ENCODE peak calls at places on chromosomes 4 and X, in five cellular contexts. D is upper lobe of left lung, V is sigmoid colon, I is SK-N-SH, C is transverse colon. Z is an unnamed sample.

GRCh38 chr4:82388405-82388804 is 14.6 kb upstream of the HNRNPD start:
- DNase-seq in D (no peak), V (no peak), I (no peak), C (no peak), Z (no peak)

GRCh38 chr4:151276787-151277557 is at the start of gene PRSS48:
- DNase-seq in D (no peak), V (peak; percentile 67), I (peak; percentile 68), C (peak; percentile 77), Z (peak; percentile 59)

GRCh38 chr4:16809064-16809463 is 89.4 kb downstream of the LDB2 start:
- DNase-seq in D (no peak), V (no peak), I (no peak), C (no peak), Z (no peak)

GRCh38 chr4:42627887-42628646 is 28.8 kb downstream of the ATP8A1 start:
- DNase-seq in D (no peak), V (peak; percentile 67), I (no peak), C (peak; percentile 53), Z (peak; percentile 81)

GRCh38 chrX:154490021-154490413 is 412 bp downstream of the SLC10A3 start:
- DNase-seq in D (no peak), V (peak; percentile 82), I (peak; percentile 43), C (peak; percentile 30), Z (no peak)

GRCh38 chrX:38987135-38987780 is 186.0 kb downstream of the MID1IP1 start:
- DNase-seq in D (peak; percentile 18), V (no peak), I (peak; percentile 17), C (peak; percentile 12), Z (no peak)

GRCh38 chr4:171880136-171880535 is 66.9 kb downstream of the GALNTL6 start:
- DNase-seq in D (no peak), V (no peak), I (no peak), C (no peak), Z (no peak)

GRCh38 chrX:40262641-40263560 is 165.1 kb upstream of the BCOR start:
- DNase-seq in D (no peak), V (no peak), I (no peak), C (no peak), Z (no peak)

GRCh38 chrX:128623361-128623760 is 571.2 kb upstream of the ACTRT1 start:
- DNase-seq in D (peak; percentile 20), V (no peak), I (no peak), C (no peak), Z (no peak)

GRCh38 chr4:3464349-3464905 is 1.3 kb downstream of the DOK7 start:
- DNase-seq in D (peak; percentile 76), V (no peak), I (no peak), C (no peak), Z (no peak)

GRCh38 chr4:103008875-103009729 is 10.4 kb downstream of the SLC9B1 start:
- DNase-seq in D (peak; percentile 14), V (no peak), I (peak; percentile 54), C (no peak), Z (no peak)

GRCh38 chr4:19134685-19135084 is 1113.1 kb upstream of the LCORL start:
- DNase-seq in D (no peak), V (no peak), I (no peak), C (no peak), Z (no peak)

GRCh38 chr4:169209388-169209883 is 61.3 kb downstream of the SH3RF1 start:
- DNase-seq in D (no peak), V (no peak), I (no peak), C (no peak), Z (no peak)

GRCh38 chr4:162461952-162462351 is 298.2 kb upstream of the FSTL5 start:
- DNase-seq in D (no peak), V (no peak), I (peak; percentile 3), C (no peak), Z (no peak)

GRCh38 chrX:56802921-56803848 is 74.1 kb downstream of the NBDY start:
- DNase-seq in D (no peak), V (peak; percentile 88), I (peak; percentile 47), C (peak; percentile 83), Z (peak; percentile 75)

GRCh38 chr4:958314-958665 is 15.1 kb downstream of the DGKQ start:
- DNase-seq in D (no peak), V (peak; percentile 56), I (peak; percentile 37), C (no peak), Z (no peak)

GRCh38 chr4:185346975-185347601 is 48.6 kb downstream of the LRP2BP start:
- DNase-seq in D (no peak), V (no peak), I (no peak), C (no peak), Z (no peak)

GRCh38 chrX:134688181-134688580 is 29.9 kb upstream of the PLAC1 start:
- DNase-seq in D (no peak), V (no peak), I (no peak), C (no peak), Z (no peak)

GRCh38 chr4:6008766-6009385 is 9.4 kb downstream of the C4orf50 start:
- DNase-seq in D (no peak), V (peak; percentile 20), I (no peak), C (no peak), Z (no peak)

GRCh38 chr4:5472166-5472565 is 236.2 kb downstream of the EVC2 start:
- DNase-seq in D (no peak), V (no peak), I (no peak), C (no peak), Z (no peak)

GRCh38 chrX:42524374-42524773 is 253.6 kb downstream of the PPP1R2C start:
- DNase-seq in D (no peak), V (no peak), I (no peak), C (no peak), Z (no peak)

GRCh38 chr4:4384837-4385236 is 2.1 kb upstream of the NSG1 start:
- DNase-seq in D (no peak), V (no peak), I (peak; percentile 66), C (no peak), Z (no peak)

GRCh38 chr4:145511913-145512522 is 30.4 kb downstream of the SMAD1 start:
- DNase-seq in D (no peak), V (no peak), I (no peak), C (no peak), Z (no peak)

GRCh38 chrX:97398030-97398551 is 514.4 kb downstream of the RPA4 start:
- DNase-seq in D (no peak), V (no peak), I (no peak), C (no peak), Z (no peak)

GRCh38 chrX:148070504-148070877 is 89.4 kb downstream of the FMR1NB start:
- DNase-seq in D (no peak), V (no peak), I (no peak), C (no peak), Z (no peak)
- H3K27ac ChIP-seq in D (no peak overlapping the region), V (no peak overlapping the region), I (no peak overlapping the region), C (no peak overlapping the region), Z (no peak overlapping the region)

GRCh38 chrX:44447214-44447613 is 95.4 kb downstream of the FUNDC1 start:
- DNase-seq in D (no peak), V (no peak), I (no peak), C (no peak), Z (no peak)
- TF ChIP-seq POLR2AphosphoS5 in D (no peak), V (no peak), I (no peak), C (no peak), Z (no peak)

DNA sequence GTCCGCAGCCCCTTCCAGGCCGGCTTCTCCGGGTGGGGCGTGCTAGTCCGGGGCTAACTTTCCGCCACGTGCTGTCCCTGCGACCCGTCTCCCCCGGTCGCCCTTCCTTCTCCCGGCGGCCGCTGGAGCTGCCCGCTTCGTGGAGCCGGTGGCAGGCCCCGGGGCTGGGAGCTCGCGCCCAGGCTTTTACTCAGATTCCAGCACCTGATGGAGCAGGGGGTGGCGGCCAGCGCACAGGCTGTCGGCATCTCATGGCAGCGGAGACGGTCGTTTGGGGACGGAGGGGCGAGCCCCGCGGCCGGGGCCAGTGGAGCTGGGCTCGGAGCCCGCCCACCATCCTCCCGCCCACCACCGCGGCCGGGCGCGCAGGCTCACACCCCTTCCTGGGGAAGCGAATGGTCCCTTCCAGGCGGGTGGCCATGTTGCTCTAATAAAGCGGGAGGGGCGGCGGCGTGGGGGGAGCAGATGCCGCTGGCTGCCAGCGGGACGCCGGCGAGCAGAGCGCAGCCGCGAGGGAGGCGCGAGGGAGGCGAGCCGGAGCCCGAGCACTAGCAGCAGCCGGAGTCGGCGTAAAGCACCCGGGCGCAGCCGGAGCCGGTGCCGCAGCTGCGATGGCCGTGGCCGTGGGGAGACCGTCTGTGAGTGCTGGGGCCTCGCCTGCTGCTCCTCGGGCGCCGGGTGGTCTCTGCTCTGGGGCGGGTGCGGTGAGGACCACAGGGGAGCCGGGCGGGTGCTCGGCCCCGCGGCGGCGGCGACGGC is at the start of gene SEPTIN11:
- DNase-seq in D (peak; percentile 97), V (peak; percentile 97), I (peak; percentile 97), C (peak; percentile 94), Z (peak; percentile 91)
- TF ChIP-seq EP300 in D (no peak), V (no peak), I (peak; percentile 57), C (no peak), Z (no peak)

GRCh38 chrX:112852850-112853249 is 12.2 kb upstream of the AMOT start:
- DNase-seq in D (no peak), V (no peak), I (no peak), C (no peak), Z (no peak)

GRCh38 chrX:112849010-112849409 is 8.4 kb upstream of the AMOT start:
- DNase-seq in D (no peak), V (no peak), I (peak; percentile 30), C (no peak), Z (no peak)

GRCh38 chrX:112851161-112851779 is 10.6 kb upstream of the AMOT start:
- DNase-seq in D (no peak), V (no peak), I (no peak), C (no peak), Z (no peak)

GRCh38 chrX:112846787-112847186 is 6.2 kb upstream of the AMOT start:
- DNase-seq in D (no peak), V (no peak), I (no peak), C (no peak), Z (no peak)

GRCh38 chrX:112851806-112852205 is 11.2 kb upstream of the AMOT start:
- DNase-seq in D (no peak), V (no peak), I (no peak), C (no peak), Z (no peak)
- H3K27ac ChIP-seq in D (no peak overlapping the region), V (no peak overlapping the region), I (no peak overlapping the region), C (no peak overlapping the region), Z (no peak overlapping the region)

GRCh38 chrX:43707812-43708548 is 51.9 kb downstream of the MAOA start:
- DNase-seq in D (no peak), V (peak; percentile 91), I (no peak), C (peak; percentile 88), Z (peak; percentile 86)
- TF ChIP-seq POLR2AphosphoS5 in D (peak; percentile 25), V (peak; percentile 56), I (no peak), C (peak; percentile 91), Z (no peak)

Z was measured in stomach.